ENCODE peak calls at places on chromosomes 11 and 22, in eight cellular contexts. N is neural progenitor cell, Y is fibroblast of lung, E is HepG2, S is MM.1S, F is mammary epithelial cell, B is K562, A is HCT116. L is an unnamed sample.

GRCh38 chr11:33376331-33377099 is 119.3 kb downstream of the HIPK3 start:
- DNase-seq in N (peak; percentile 66), Y (no peak), E (no peak), S (peak; percentile 27), F (peak; percentile 33), B (no peak), A (no peak), L (no peak)

GRCh38 chr22:30441088-30441487 is 15.5 kb downstream of the MTFP1 start:
- DNase-seq in N (no peak), Y (no peak), E (no peak), S (no peak), F (no peak), B (no peak), A (no peak), L (no peak)

GRCh38 chr11:65791719-65792213 is 4.9 kb downstream of the OVOL1 start:
- DNase-seq in N (no peak), Y (no peak), E (no peak), S (peak; percentile 76), F (peak; percentile 46), B (no peak), A (no peak), L (no peak)

GRCh38 chr22:49657275-49657973 is 170.2 kb downstream of the BRD1 start:
- DNase-seq in N (no peak), Y (no peak), E (no peak), S (peak; percentile 87), F (no peak), B (peak; percentile 68), A (peak; percentile 71), L (peak; percentile 70)

GRCh38 chr11:128889657-128890213 is 1.4 kb upstream of the KCNJ5 start:
- DNase-seq in N (peak; percentile 40), Y (no peak), E (no peak), S (no peak), F (no peak), B (no peak), A (no peak), L (no peak)

GRCh38 chr11:12182650-12183511 is 72.5 kb downstream of the MICAL2 start:
- DNase-seq in N (no peak), Y (peak; percentile 95), E (peak; percentile 58), S (no peak), F (peak; percentile 90), B (peak; percentile 81), A (peak; percentile 74), L (no peak)

GRCh38 chr22:19568337-19569311 is 44.4 kb upstream of the CLDN5 start:
- DNase-seq in N (no peak), Y (peak; percentile 54), E (no peak), S (no peak), F (peak; percentile 91), B (no peak), A (no peak), L (no peak)

GRCh38 chr11:22084564-22084963 is 108.3 kb upstream of the ANO5 start:
- DNase-seq in N (no peak), Y (no peak), E (no peak), S (no peak), F (no peak), B (no peak), A (no peak), L (no peak)

GRCh38 chr22:17262976-17263375 is 43.7 kb upstream of the ADA2 start:
- DNase-seq in N (no peak), Y (no peak), E (no peak), S (no peak), F (no peak), B (no peak), A (no peak), L (no peak)

GRCh38 chr11:104968856-104969776 is 742 bp upstream of the CASP4 start:
- DNase-seq in N (peak; percentile 43), Y (peak; percentile 42), E (peak; percentile 50), S (no peak), F (peak; percentile 41), B (no peak), A (no peak), L (peak; percentile 11)

GRCh38 chr11:64267207-64267945 is 16.0 kb downstream of the PLCB3 start:
- DNase-seq in N (no peak), Y (no peak), E (no peak), S (no peak), F (no peak), B (no peak), A (no peak), L (no peak)

GRCh38 chr11:30257058-30257457 is 26.2 kb downstream of the FSHB start:
- DNase-seq in N (no peak), Y (no peak), E (no peak), S (no peak), F (no peak), B (no peak), A (no peak), L (no peak)

GRCh38 chr11:78940500-78941225 is 366.0 kb upstream of the NARS2 start:
- DNase-seq in N (peak; percentile 89), Y (no peak), E (peak; percentile 10), S (no peak), F (no peak), B (no peak), A (no peak), L (no peak)

GRCh38 chr22:42194104-42194851 is 63.7 kb upstream of the CYP2D6 start:
- DNase-seq in N (no peak), Y (no peak), E (no peak), S (no peak), F (no peak), B (no peak), A (no peak), L (no peak)

GRCh38 chr22:42196454-42196853 is 65.8 kb upstream of the CYP2D6 start:
- DNase-seq in N (no peak), Y (no peak), E (no peak), S (no peak), F (no peak), B (no peak), A (no peak), L (no peak)

GRCh38 chr22:42192547-42192946 is 61.9 kb upstream of the CYP2D6 start:
- DNase-seq in N (no peak), Y (no peak), E (no peak), S (no peak), F (no peak), B (no peak), A (no peak), L (no peak)

GRCh38 chr22:42190274-42190673 is 59.7 kb upstream of the CYP2D6 start:
- DNase-seq in N (no peak), Y (no peak), E (peak; percentile 70), S (no peak), F (no peak), B (no peak), A (no peak), L (no peak)

DNA sequence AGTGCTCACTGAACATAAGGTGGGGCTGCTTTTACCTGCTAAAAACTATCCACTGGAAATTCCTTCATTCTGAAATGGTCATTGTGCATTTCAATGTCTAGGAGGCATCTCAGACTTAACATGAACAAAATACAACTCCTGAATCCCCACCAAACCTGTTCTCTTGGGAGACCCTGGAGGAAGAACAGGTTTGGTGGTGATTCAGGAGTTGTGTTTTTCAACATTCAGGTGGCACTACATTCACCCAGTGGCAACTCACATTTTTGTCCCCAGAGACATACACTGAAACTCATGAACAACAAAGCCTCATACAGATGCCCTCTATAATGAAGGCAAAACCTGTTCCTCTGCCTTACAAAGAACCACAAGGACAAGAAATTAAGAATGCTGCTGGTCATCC is 64.3 kb upstream of the CYP2D6 start:
- DNase-seq in N (no peak), Y (no peak), E (no peak), S (no peak), F (peak; percentile 9), B (no peak), A (no peak), L (no peak)
- H4K20me1 ChIP-seq in N (peaks cover 81% of the 10 kb centered on the region), Y (peaks cover 1% of the 10 kb centered on the region), E (peaks cover 24% of the 10 kb centered on the region), S (peaks cover 6% of the 10 kb centered on the region), F (peaks cover 2% of the 10 kb centered on the region), B (peaks cover 19% of the 10 kb centered on the region), A (no peaks in the 10 kb centered on the region), L (peaks cover 81% of the 10 kb centered on the region)

GRCh38 chr22:36977947-36978660 is 41.1 kb downstream of the TST start:
- DNase-seq in N (peak; percentile 95), Y (peak; percentile 82), E (peak; percentile 72), S (peak; percentile 88), F (peak; percentile 61), B (peak; percentile 85), A (peak; percentile 70), L (peak; percentile 90)

GRCh38 chr22:36981247-36981775 is 37.9 kb downstream of the TST start:
- DNase-seq in N (no peak), Y (no peak), E (no peak), S (no peak), F (no peak), B (no peak), A (no peak), L (no peak)

GRCh38 chr22:36979511-36979910 is 39.7 kb downstream of the TST start:
- DNase-seq in N (no peak), Y (no peak), E (no peak), S (no peak), F (no peak), B (no peak), A (no peak), L (no peak)

GRCh38 chr22:36979016-36979415 is 40.2 kb downstream of the TST start:
- DNase-seq in N (no peak), Y (no peak), E (no peak), S (no peak), F (no peak), B (no peak), A (no peak), L (no peak)

DNA sequence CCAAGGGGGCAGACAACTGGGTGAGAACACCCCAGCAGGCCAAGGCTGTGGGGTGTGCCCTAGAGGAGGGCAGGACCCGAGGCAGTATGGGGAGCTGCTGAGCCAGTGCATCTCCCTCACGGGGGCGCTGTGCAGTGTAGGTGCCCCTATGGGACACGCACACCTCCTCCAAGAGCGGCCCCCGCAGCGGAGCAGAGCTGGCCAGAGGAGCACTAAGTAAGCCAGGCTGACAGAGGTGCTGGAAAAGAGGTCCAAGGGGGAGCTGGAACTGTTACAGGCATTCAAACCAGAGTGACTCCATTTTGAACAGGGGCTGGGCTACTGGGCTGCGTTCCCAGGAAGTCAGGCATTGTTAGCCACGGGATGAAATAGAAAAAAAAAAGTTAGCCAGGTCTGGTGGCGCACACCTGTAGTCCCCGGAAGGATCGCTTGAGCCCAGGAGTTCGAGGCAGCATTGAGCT is 41.8 kb downstream of the TST start:
- DNase-seq in N (peak; percentile 84), Y (no peak), E (peak; percentile 41), S (peak; percentile 72), F (no peak), B (peak; percentile 63), A (no peak), L (peak; percentile 61)
- TF ChIP-seq CTCF in N (peak; percentile 61), Y (no peak), E (peak; percentile 67), S (peak; percentile 66), F (no peak), B (peak; percentile 61), A (peak; percentile 61), L (peak; percentile 66)

DNA sequence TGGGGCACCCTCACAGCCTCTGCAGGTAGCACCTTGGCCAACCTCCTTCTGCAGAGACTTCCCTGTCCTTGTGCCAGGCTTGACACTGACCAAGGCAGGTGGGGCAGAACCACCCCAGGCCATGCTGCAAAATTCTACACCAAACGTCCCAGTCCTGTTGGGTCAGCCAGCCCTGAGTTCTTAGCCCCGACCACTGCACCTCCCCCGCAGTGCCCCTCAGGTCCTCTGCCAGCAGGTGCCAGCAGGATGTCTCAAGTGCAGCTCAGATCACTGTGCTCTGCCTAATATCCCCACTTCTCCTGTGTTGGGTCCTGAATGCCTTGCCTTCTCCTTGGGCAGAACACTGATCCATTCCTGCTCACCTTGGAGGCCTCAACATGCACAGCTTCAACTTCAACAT is 999.7 kb downstream of the TBC1D22A start:
- DNase-seq in N (no peak), Y (no peak), E (no peak), S (no peak), F (no peak), B (no peak), A (no peak), L (no peak)
- H3K9me3 ChIP-seq in N (no peaks in the 10 kb centered on the region), Y (no peaks in the 10 kb centered on the region), E (peaks cover 4% of the 10 kb centered on the region), S (no peaks in the 10 kb centered on the region), F (peaks cover 44% of the 10 kb centered on the region), B (no peaks in the 10 kb centered on the region), A (peaks cover 2% of the 10 kb centered on the region), L (peaks cover 6% of the 10 kb centered on the region)

GRCh38 chr22:46672731-46673130 is 52.5 kb downstream of the GRAMD4 start:
- DNase-seq in N (no peak), Y (no peak), E (no peak), S (no peak), F (no peak), B (no peak), A (no peak), L (no peak)
- H4K20me1 ChIP-seq in N (no peaks in the 10 kb centered on the region), Y (no peaks in the 10 kb centered on the region), E (no peaks in the 10 kb centered on the region), S (no peaks in the 10 kb centered on the region), F (no peaks in the 10 kb centered on the region), B (no peaks in the 10 kb centered on the region), A (no peaks in the 10 kb centered on the region), L (peaks cover 23% of the 10 kb centered on the region)